ENCODE peak calls at places on chromosomes 1 and 21, in five cellular contexts. W, U, E, I and F are unnamed samples.

GRCh38 chr1:178862416-178862815 is 8.5 kb downstream of the ANGPTL1 start:
- DNase-seq in W (no peak), U (no peak), E (no peak), I (no peak), F (no peak)

GRCh38 chr1:84300991-84301758 is at the start of gene SAMD13:
- DNase-seq in W (peak; percentile 70), U (peak; percentile 81), E (peak; percentile 95), I (peak; percentile 84), F (peak; percentile 21)

GRCh38 chr21:35593000-35593502 is 467.3 kb downstream of the SETD4 start:
- DNase-seq in W (no peak), U (no peak), E (no peak), I (no peak), F (no peak)

GRCh38 chr1:182720465-182720864 is 36.1 kb upstream of the RGS8 start:
- DNase-seq in W (no peak), U (no peak), E (no peak), I (no peak), F (no peak)

GRCh38 chr1:18132022-18132706 is 24.6 kb downstream of the IGSF21 start:
- DNase-seq in W (no peak), U (no peak), E (no peak), I (no peak), F (no peak)

GRCh38 chr1:170659404-170660035 is 4.4 kb upstream of the PRRX1 start:
- DNase-seq in W (no peak), U (no peak), E (no peak), I (no peak), F (no peak)

GRCh38 chr1:225631041-225631663 is 21.8 kb downstream of the ENAH start:
- DNase-seq in W (no peak), U (no peak), E (no peak), I (no peak), F (peak; percentile 17)

GRCh38 chr1:59408608-59409007 is 111.7 kb downstream of the FGGY start:
- DNase-seq in W (peak; percentile 31), U (no peak), E (no peak), I (no peak), F (no peak)

GRCh38 chr1:233940908-233941307 is 36.4 kb downstream of the SLC35F3 start:
- DNase-seq in W (no peak), U (no peak), E (no peak), I (no peak), F (no peak)

GRCh38 chr1:236151739-236152424 is 9.5 kb downstream of the GPR137B start:
- DNase-seq in W (no peak), U (no peak), E (no peak), I (no peak), F (no peak)

GRCh38 chr1:115452600-115453329 is 114.7 kb upstream of the NGF start:
- DNase-seq in W (no peak), U (no peak), E (no peak), I (no peak), F (no peak)

GRCh38 chr1:1115136-1115829 is 606 bp downstream of the C1orf159 start:
- DNase-seq in W (peak; percentile 30), U (no peak), E (peak; percentile 24), I (no peak), F (no peak)

GRCh38 chr1:1116701-1117468 is 996 bp upstream of the C1orf159 start:
- DNase-seq in W (no peak), U (no peak), E (peak; percentile 30), I (no peak), F (no peak)

GRCh38 chr1:1117469-1117831 is 1.6 kb upstream of the C1orf159 start:
- DNase-seq in W (no peak), U (no peak), E (peak; percentile 27), I (no peak), F (no peak)

GRCh38 chr1:1114431-1114830 is 1.5 kb downstream of the C1orf159 start:
- DNase-seq in W (no peak), U (no peak), E (no peak), I (no peak), F (no peak)

GRCh38 chr1:1115830-1116700 is at the start of gene C1orf159:
- DNase-seq in W (peak; percentile 99), U (peak; percentile 98), E (peak; percentile 99), I (peak; percentile 99), F (peak; percentile 99)
- TF ChIP-seq CTCF in W (no peak), U (peak; percentile 33), E (no peak), I (no peak), F (no peak)

GRCh38 chr1:152519876-152520275 is 5.6 kb downstream of the CRCT1 start:
- DNase-seq in W (no peak), U (no peak), E (no peak), I (no peak), F (no peak)
- H3K9me3 ChIP-seq in W (peaks cover 3% of the 10 kb centered on the region), U (no peaks in the 10 kb centered on the region), E (no peaks in the 10 kb centered on the region), I (peaks cover 8% of the 10 kb centered on the region), F (no peaks in the 10 kb centered on the region)

GRCh38 chr1:21490774-21491482 is 18.3 kb upstream of the ALPL start:
- DNase-seq in W (peak; percentile 80), U (no peak), E (peak; percentile 35), I (no peak), F (peak; percentile 55)
- TF ChIP-seq CTCF in W (peak; percentile 73), U (peak; percentile 5), E (peak; percentile 39), I (no peak), F (peak; percentile 76)

GRCh38 chr1:46655848-46656247 is 12.3 kb downstream of the ATPAF1 start:
- DNase-seq in W (no peak), U (no peak), E (no peak), I (no peak), F (no peak)

GRCh38 chr1:46657775-46658174 is 10.4 kb downstream of the ATPAF1 start:
- DNase-seq in W (no peak), U (no peak), E (no peak), I (no peak), F (no peak)

GRCh38 chr1:46659307-46659870 is 8.8 kb downstream of the ATPAF1 start:
- DNase-seq in W (no peak), U (no peak), E (no peak), I (no peak), F (no peak)

GRCh38 chr1:46654012-46654411 is 14.2 kb downstream of the ATPAF1 start:
- DNase-seq in W (no peak), U (no peak), E (peak; percentile 24), I (no peak), F (no peak)

GRCh38 chr1:46656643-46657042 is 11.5 kb downstream of the ATPAF1 start:
- DNase-seq in W (no peak), U (no peak), E (no peak), I (no peak), F (no peak)
- H3K9me3 ChIP-seq in W (no peaks in the 10 kb centered on the region), U (no peaks in the 10 kb centered on the region), E (no peaks in the 10 kb centered on the region), I (no peaks in the 10 kb centered on the region), F (no peaks in the 10 kb centered on the region)

GRCh38 chr1:23368562-23369334 is 888 bp downstream of the ZNF436 start:
- DNase-seq in W (peak; percentile 99), U (peak; percentile 88), E (peak; percentile 90), I (peak; percentile 89), F (peak; percentile 93)
- TF ChIP-seq CTCF in W (peak; percentile 20), U (peak; percentile 8), E (no peak), I (no peak), F (peak; percentile 35)

GRCh38 chr1:204714194-204714860 is 28.8 kb upstream of the LRRN2 start:
- DNase-seq in W (no peak), U (no peak), E (no peak), I (no peak), F (no peak)
- H3K9me3 ChIP-seq in W (peaks cover 2% of the 10 kb centered on the region), U (no peaks in the 10 kb centered on the region), E (no peaks in the 10 kb centered on the region), I (no peaks in the 10 kb centered on the region), F (no peaks in the 10 kb centered on the region)

GRCh38 chr1:41483960-41484844 is at the start of gene EDN2:
- DNase-seq in W (no peak), U (no peak), E (peak; percentile 89), I (peak; percentile 91), F (peak; percentile 66)
- TF ChIP-seq CTCF in W (peak; percentile 12), U (no peak), E (peak; percentile 16), I (peak; percentile 30), F (peak; percentile 60)

GRCh38 chr21:18991846-18992245 is 588.3 kb upstream of the TMPRSS15 start:
- DNase-seq in W (no peak), U (no peak), E (no peak), I (no peak), F (no peak)
- H3K9me3 ChIP-seq in W (no peaks in the 10 kb centered on the region), U (no peaks in the 10 kb centered on the region), E (no peaks in the 10 kb centered on the region), I (no peaks in the 10 kb centered on the region), F (no peaks in the 10 kb centered on the region)

DNA sequence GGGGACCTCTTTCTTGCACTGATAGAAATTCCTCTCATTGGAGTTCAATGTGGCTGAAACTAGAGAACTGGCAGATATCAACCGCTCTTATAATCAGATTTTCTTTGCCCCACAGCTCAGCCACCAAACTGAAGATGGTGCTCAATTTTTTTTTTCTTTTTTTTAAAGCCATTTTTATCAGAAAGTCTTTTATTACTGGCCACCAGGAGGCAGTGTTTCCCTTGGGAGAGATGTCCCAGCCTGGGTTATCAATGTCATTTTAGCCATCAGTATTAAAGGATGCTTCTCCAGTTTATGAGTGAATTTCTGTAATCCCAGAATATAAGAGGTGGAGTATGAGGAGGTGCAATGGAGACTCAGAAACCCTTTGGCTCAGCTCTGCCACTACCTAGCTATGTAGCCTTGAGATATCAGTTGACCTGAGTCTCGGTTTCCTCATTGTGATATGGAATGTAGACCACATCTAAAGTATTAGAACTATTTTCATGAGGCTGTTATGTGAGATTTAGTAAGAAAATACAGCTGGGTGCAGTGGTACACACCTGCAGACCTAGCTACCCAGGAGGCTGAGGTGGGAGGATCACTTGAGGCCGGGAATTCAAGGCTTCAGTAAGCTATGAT is 27.6 kb downstream of the CD244 start:
- DNase-seq in W (peak; percentile 74), U (no peak), E (no peak), I (peak; percentile 41), F (peak; percentile 38)
- TF ChIP-seq CTCF in W (peak; percentile 75), U (peak; percentile 17), E (peak; percentile 40), I (peak; percentile 75), F (peak; percentile 65)

DNA sequence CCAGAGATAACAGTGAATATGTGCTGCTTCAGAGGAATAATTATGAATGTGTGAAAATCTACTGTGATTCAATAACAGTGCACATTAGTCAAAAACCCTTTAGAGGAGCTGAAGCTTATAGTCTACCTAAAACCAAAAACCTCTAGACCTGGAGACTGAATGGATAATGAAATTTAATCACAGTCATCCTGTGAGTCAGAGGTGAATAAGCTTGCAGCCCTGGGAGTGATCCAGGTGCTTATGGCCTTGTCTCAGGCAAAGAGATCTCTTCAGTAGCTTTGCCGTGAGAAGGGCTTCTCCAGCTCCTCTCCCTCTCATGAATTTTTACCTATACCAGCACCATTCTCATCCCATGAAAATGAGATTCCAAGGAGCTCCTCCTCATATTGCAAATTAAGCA is 81.3 kb upstream of the RGS4 start:
- DNase-seq in W (no peak), U (no peak), E (no peak), I (no peak), F (no peak)
- H3K9me3 ChIP-seq in W (no peaks in the 10 kb centered on the region), U (no peaks in the 10 kb centered on the region), E (no peaks in the 10 kb centered on the region), I (no peaks in the 10 kb centered on the region), F (no peaks in the 10 kb centered on the region)